ENCODE peak calls at places on chromosome 7, in nine cellular contexts. L is uterus, K is fibroblast of pulmonary artery, N is dorsolateral prefrontal cortex, E is AG09309, P is GM06990, B is transverse colon, M is brain microvascular endothelial cell, J is HFF-Myc. Y is an unnamed sample.

GRCh38 chr7:87152112-87152896 is at the start of gene DMTF1:
- DNase-seq in L (peak), K (peak), N (peak), E (peak), P (peak), B (peak), M (peak), J (peak), Y (peak)

GRCh38 chr7:42883950-42884349 is 27.9 kb downstream of the C7orf25 start:
- DNase-seq in L (no peak), K (peak), N (no peak), E (no peak), P (peak), B (no peak), M (no peak), J (no peak), Y (peak)

GRCh38 chr7:79709574-79710409 is 256.3 kb upstream of the MAGI2 start:
- DNase-seq in L (no peak), K (peak), N (no peak), E (no peak), P (no peak), B (peak), M (peak), J (no peak), Y (no peak)

GRCh38 chr7:46150721-46151120 is 229.6 kb upstream of the IGFBP3 start:
- DNase-seq in L (no peak), K (peak), N (no peak), E (no peak), P (no peak), B (no peak), M (no peak), J (no peak), Y (no peak)

GRCh38 chr7:135188298-135188984 is 17.9 kb upstream of the CYREN start:
- DNase-seq in L (no peak), K (no peak), N (no peak), E (no peak), P (peak), B (no peak), M (no peak), J (no peak), Y (no peak)

GRCh38 chr7:51075681-51076580 is 240.7 kb downstream of the COBL start:
- DNase-seq in L (no peak), K (no peak), N (no peak), E (no peak), P (no peak), B (no peak), M (no peak), J (no peak), Y (no peak)

GRCh38 chr7:29896685-29897411 is 90.5 kb downstream of the WIPF3 start:
- DNase-seq in L (no peak), K (no peak), N (no peak), E (no peak), P (no peak), B (no peak), M (no peak), J (no peak), Y (no peak)

GRCh38 chr7:117068511-117069155 is 115.3 kb downstream of the ST7 start:
- DNase-seq in L (no peak), K (no peak), N (no peak), E (no peak), P (no peak), B (no peak), M (no peak), J (no peak), Y (no peak)

GRCh38 chr7:80264769-80265168 is 130.1 kb downstream of the GNAI1 start:
- DNase-seq in L (no peak), K (no peak), N (no peak), E (no peak), P (no peak), B (no peak), M (no peak), J (no peak), Y (no peak)

GRCh38 chr7:158865462-158865922 is 9.1 kb downstream of the DYNC2I1 start:
- DNase-seq in L (no peak), K (no peak), N (no peak), E (no peak), P (no peak), B (peak), M (no peak), J (peak), Y (no peak)

GRCh38 chr7:154553711-154554265 is 449.1 kb downstream of the PAXIP1 start:
- DNase-seq in L (no peak), K (no peak), N (no peak), E (no peak), P (no peak), B (no peak), M (no peak), J (no peak), Y (no peak)

GRCh38 chr7:77338883-77339629 is 77.1 kb downstream of the GSAP start:
- DNase-seq in L (no peak), K (peak), N (no peak), E (no peak), P (no peak), B (no peak), M (no peak), J (no peak), Y (no peak)

GRCh38 chr7:142581341-142581740 is 167.9 kb upstream of the PRSS1 start:
- DNase-seq in L (no peak), K (peak), N (no peak), E (no peak), P (peak), B (no peak), M (no peak), J (no peak), Y (no peak)

GRCh38 chr7:50229964-50230363 is 74.6 kb upstream of the IKZF1 start:
- DNase-seq in L (no peak), K (peak), N (no peak), E (no peak), P (no peak), B (no peak), M (no peak), J (no peak), Y (no peak)

GRCh38 chr7:135160098-135160857 is 10.2 kb downstream of the CYREN start:
- DNase-seq in L (no peak), K (peak), N (no peak), E (no peak), P (no peak), B (no peak), M (peak), J (no peak), Y (no peak)

GRCh38 chr7:158016171-158017087 is 571.2 kb downstream of the PTPRN2 start:
- DNase-seq in L (no peak), K (no peak), N (no peak), E (no peak), P (no peak), B (no peak), M (no peak), J (no peak), Y (no peak)

GRCh38 chr7:17236603-17237002 is 61.8 kb upstream of the AHR start:
- DNase-seq in L (no peak), K (peak), N (no peak), E (no peak), P (no peak), B (no peak), M (peak), J (no peak), Y (no peak)

GRCh38 chr7:139620676-139621344 is 97.3 kb downstream of the CLEC2L start:
- DNase-seq in L (peak), K (peak), N (no peak), E (no peak), P (no peak), B (peak), M (no peak), J (no peak), Y (no peak)

GRCh38 chr7:20894806-20895205 is 108.1 kb upstream of the SP8 start:
- DNase-seq in L (no peak), K (no peak), N (no peak), E (no peak), P (no peak), B (no peak), M (no peak), J (no peak), Y (no peak)

GRCh38 chr7:149333321-149333717 is 71.3 kb downstream of the ZNF783 start:
- DNase-seq in L (no peak), K (no peak), N (no peak), E (no peak), P (no peak), B (no peak), M (no peak), J (no peak), Y (no peak)

GRCh38 chr7:135710417-135711138 is 17.4 kb downstream of the SLC13A4 start:
- DNase-seq in L (no peak), K (no peak), N (no peak), E (no peak), P (no peak), B (no peak), M (no peak), J (no peak), Y (no peak)

GRCh38 chr7:15131661-15132060 is 229.1 kb upstream of the DGKB start:
- DNase-seq in L (no peak), K (no peak), N (no peak), E (no peak), P (no peak), B (no peak), M (no peak), J (no peak), Y (no peak)

GRCh38 chr7:137545059-137545730 is 201.7 kb upstream of the PTN start:
- DNase-seq in L (no peak), K (peak), N (no peak), E (no peak), P (no peak), B (no peak), M (peak), J (no peak), Y (no peak)

GRCh38 chr7:143362126-143362961 is at the start of gene FAM131B:
- DNase-seq in L (no peak), K (no peak), N (no peak), E (no peak), P (no peak), B (no peak), M (no peak), J (no peak), Y (no peak)

GRCh38 chr7:95246935-95247370 is 77.4 kb downstream of the PON1 start:
- DNase-seq in L (peak), K (peak), N (peak), E (peak), P (peak), B (peak), M (peak), J (peak), Y (peak)

GRCh38 chr7:135855836-135856235 is 107.2 kb upstream of the FAM180A start:
- DNase-seq in L (no peak), K (no peak), N (no peak), E (no peak), P (no peak), B (no peak), M (no peak), J (peak), Y (peak)

GRCh38 chr7:43196379-43196778 is 83.9 kb downstream of the HECW1 start:
- DNase-seq in L (no peak), K (no peak), N (no peak), E (no peak), P (no peak), B (no peak), M (no peak), J (no peak), Y (peak)

GRCh38 chr7:154503962-154504550 is 451.9 kb downstream of the DPP6 start:
- DNase-seq in L (no peak), K (peak), N (no peak), E (no peak), P (peak), B (no peak), M (peak), J (peak), Y (peak)

GRCh38 chr7:17131060-17131345 is 167.4 kb upstream of the AHR start:
- DNase-seq in L (no peak), K (peak), N (no peak), E (no peak), P (no peak), B (no peak), M (no peak), J (no peak), Y (no peak)

GRCh38 chr7:84924341-84924740 is 262.5 kb downstream of the SEMA3D start:
- DNase-seq in L (no peak), K (no peak), N (no peak), E (no peak), P (no peak), B (no peak), M (no peak), J (no peak), Y (no peak)

GRCh38 chr7:91940171-91940570 is 491 bp upstream of the AKAP9 start:
- DNase-seq in L (peak), K (peak), N (no peak), E (no peak), P (no peak), B (peak), M (peak), J (no peak), Y (no peak)

GRCh38 chr7:756231-756927 is 29.3 kb upstream of the PRKAR1B start:
- DNase-seq in L (no peak), K (no peak), N (no peak), E (no peak), P (no peak), B (no peak), M (no peak), J (no peak), Y (no peak)
- TF ChIP-seq CTCF in L (no peak), K (no peak), N (no peak), E (no peak), P (no peak), B (no peak), M (no peak), J (no peak), Y (no peak)

GRCh38 chr7:98869374-98870070 is at the start of gene TMEM130:
- DNase-seq in L (no peak), K (no peak), N (no peak), E (no peak), P (no peak), B (no peak), M (no peak), J (no peak), Y (no peak)

GRCh38 chr7:98870071-98870651 is 347 bp upstream of the TMEM130 start:
- DNase-seq in L (peak), K (peak), N (peak), E (no peak), P (peak), B (peak), M (no peak), J (no peak), Y (no peak)

GRCh38 chr7:98867271-98867701 is 2.5 kb downstream of the TMEM130 start:
- DNase-seq in L (no peak), K (no peak), N (no peak), E (no peak), P (no peak), B (no peak), M (no peak), J (no peak), Y (no peak)

GRCh38 chr7:98868450-98868849 is 1.4 kb downstream of the TMEM130 start:
- DNase-seq in L (no peak), K (no peak), N (no peak), E (no peak), P (no peak), B (no peak), M (no peak), J (no peak), Y (no peak)

GRCh38 chr7:98869001-98869373 is 827 bp downstream of the TMEM130 start:
- DNase-seq in L (no peak), K (no peak), N (no peak), E (no peak), P (no peak), B (no peak), M (no peak), J (no peak), Y (no peak)
- H3K4me3 ChIP-seq in L (no peak), K (no peak), N (peak), E (peak), P (no peak), B (no peak), M (no peak), J (peak), Y (no peak)

GRCh38 chr7:23514755-23515154 is 17.0 kb downstream of the TRA2A start:
- DNase-seq in L (no peak), K (no peak), N (no peak), E (no peak), P (no peak), B (no peak), M (no peak), J (no peak), Y (no peak)

GRCh38 chr7:23524473-23524872 is 7.3 kb downstream of the TRA2A start:
- DNase-seq in L (no peak), K (no peak), N (no peak), E (no peak), P (no peak), B (no peak), M (no peak), J (no peak), Y (no peak)

GRCh38 chr7:23523486-23524075 is 8.2 kb downstream of the TRA2A start:
- DNase-seq in L (no peak), K (no peak), N (no peak), E (no peak), P (no peak), B (no peak), M (no peak), J (no peak), Y (no peak)

GRCh38 chr7:23520582-23520981 is 11.2 kb downstream of the TRA2A start:
- DNase-seq in L (no peak), K (no peak), N (no peak), E (no peak), P (no peak), B (no peak), M (no peak), J (no peak), Y (no peak)
- TF ChIP-seq CTCF in L (no peak), K (no peak), N (no peak), E (no peak), P (no peak), B (no peak), M (peak), J (peak), Y (peak)

DNA sequence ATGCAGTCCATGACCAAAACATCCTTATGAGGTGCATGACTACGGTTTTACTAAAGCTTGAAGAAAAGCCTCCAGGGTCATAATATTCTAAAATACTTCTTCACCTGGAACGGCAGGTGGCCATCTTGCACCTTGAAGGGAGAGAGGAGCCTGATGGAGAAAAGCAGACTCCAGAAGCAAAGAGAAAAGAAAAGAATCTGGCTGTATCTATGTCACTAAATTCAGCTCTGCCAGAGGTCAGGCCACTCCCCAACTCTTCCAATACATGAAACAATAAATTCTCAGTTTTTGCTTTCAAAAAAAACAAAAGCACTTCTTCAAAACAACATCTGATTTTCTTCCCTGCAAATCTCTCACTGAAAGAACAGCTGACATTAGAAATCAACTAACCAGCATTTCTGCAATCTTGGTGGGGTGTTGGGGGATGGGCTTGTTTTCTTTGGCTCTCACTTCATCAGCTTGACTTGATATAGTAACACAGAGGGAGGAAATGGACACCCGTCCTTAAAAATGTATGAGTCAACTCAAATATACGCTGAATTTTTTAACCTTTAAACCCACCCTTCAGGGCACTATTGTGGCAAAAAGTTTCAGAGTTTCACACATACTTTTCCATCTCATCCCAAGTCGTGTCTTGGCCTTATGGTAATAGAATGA is 21.6 kb downstream of the HIBADH start:
- DNase-seq in L (no peak), K (peak), N (no peak), E (peak), P (no peak), B (no peak), M (peak), J (no peak), Y (peak)
- H3K4me3 ChIP-seq in L (no peak), K (no peak), N (no peak), E (no peak), P (no peak), B (no peak), M (no peak), J (no peak), Y (peak)

GRCh38 chr7:114949227-114949626 is 27.3 kb downstream of the MDFIC start:
- DNase-seq in L (no peak), K (no peak), N (no peak), E (no peak), P (no peak), B (no peak), M (no peak), J (no peak), Y (no peak)

GRCh38 chr7:114957434-114957833 is 35.5 kb downstream of the MDFIC start:
- DNase-seq in L (no peak), K (no peak), N (no peak), E (no peak), P (no peak), B (no peak), M (no peak), J (no peak), Y (no peak)

GRCh38 chr7:114956702-114957101 is 34.8 kb downstream of the MDFIC start:
- DNase-seq in L (no peak), K (no peak), N (no peak), E (no peak), P (no peak), B (no peak), M (no peak), J (no peak), Y (no peak)

GRCh38 chr7:114952296-114952695 is 30.4 kb downstream of the MDFIC start:
- DNase-seq in L (no peak), K (no peak), N (no peak), E (no peak), P (no peak), B (no peak), M (no peak), J (no peak), Y (no peak)

DNA sequence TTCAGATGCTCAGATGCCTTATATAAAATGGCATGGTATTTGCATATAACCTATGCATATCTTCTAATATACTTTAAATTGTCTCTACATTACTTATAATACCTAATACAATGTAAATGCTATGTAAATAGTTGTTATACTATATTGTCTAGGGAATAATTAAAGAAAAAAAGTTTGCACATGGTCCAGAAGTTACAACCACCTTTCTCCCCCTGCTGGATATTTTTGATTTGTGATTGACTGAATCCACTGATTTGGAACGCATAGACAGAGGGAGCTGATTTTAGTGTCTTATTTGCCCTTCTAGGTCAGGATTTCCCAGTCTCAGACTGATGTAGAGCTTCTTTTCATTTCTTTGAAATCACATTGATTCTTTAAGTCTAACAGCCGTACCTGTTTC is 31.8 kb downstream of the MDFIC start:
- DNase-seq in L (no peak), K (no peak), N (no peak), E (no peak), P (no peak), B (no peak), M (no peak), J (no peak), Y (no peak)
- TF ChIP-seq CTCF in L (no peak), K (no peak), N (no peak), E (no peak), P (no peak), B (no peak), M (peak), J (no peak), Y (peak)

GRCh38 chr7:33837356-33837851 is 67.9 kb upstream of the BMPER start:
- DNase-seq in L (peak), K (no peak), N (no peak), E (no peak), P (no peak), B (no peak), M (no peak), J (no peak), Y (no peak)

GRCh38 chr7:33832326-33832725 is 73.0 kb upstream of the BMPER start:
- DNase-seq in L (no peak), K (no peak), N (no peak), E (no peak), P (no peak), B (no peak), M (no peak), J (no peak), Y (no peak)

GRCh38 chr7:33841658-33842057 is 63.7 kb upstream of the BMPER start:
- DNase-seq in L (peak), K (peak), N (no peak), E (no peak), P (no peak), B (no peak), M (peak), J (no peak), Y (no peak)

GRCh38 chr7:33841031-33841430 is 64.3 kb upstream of the BMPER start:
- DNase-seq in L (no peak), K (no peak), N (no peak), E (no peak), P (no peak), B (no peak), M (no peak), J (no peak), Y (no peak)

GRCh38 chr7:33836797-33837355 is 68.5 kb upstream of the BMPER start:
- DNase-seq in L (no peak), K (no peak), N (no peak), E (no peak), P (no peak), B (no peak), M (no peak), J (no peak), Y (no peak)
- H3K4me3 ChIP-seq in L (no peak), K (no peak), N (no peak), E (no peak), P (no peak), B (no peak), M (no peak), J (no peak), Y (no peak)